ENCODE peak calls at places on chromosomes 4 and X, in seven cellular contexts. One of them, this sample, is unnamed.

GRCh38 chr4:138728566-138728965 is 287.0 kb upstream of the NOCT start:
- DNase-seq in mucosa of gallbladder: no peak
- DNase-seq in putamen: no peak
- DNase-seq in NCI-H526: no peak
- DNase-seq in activated CD8-positive, alpha-beta memory T cell treated with anti-CD3 and anti-CD28 coated beads for 1 hour: no peak
- DNase-seq in effector CD4-positive, alpha-beta T cell: no peak
- DNase-seq in spleen: no peak
- DNase-seq in this sample: no peak

GRCh38 chr4:80201326-80202151 is 4.2 kb downstream of the PRDM8 start:
- DNase-seq in mucosa of gallbladder: peak
- DNase-seq in putamen: no peak
- DNase-seq in NCI-H526: no peak
- DNase-seq in activated CD8-positive, alpha-beta memory T cell treated with anti-CD3 and anti-CD28 coated beads for 1 hour: peak
- DNase-seq in effector CD4-positive, alpha-beta T cell: peak
- DNase-seq in spleen: no peak
- DNase-seq in this sample: no peak

GRCh38 chr4:69092190-69092589 is 4.1 kb upstream of the UGT2B7 start:
- DNase-seq in mucosa of gallbladder: no peak
- DNase-seq in putamen: no peak
- DNase-seq in NCI-H526: no peak
- DNase-seq in activated CD8-positive, alpha-beta memory T cell treated with anti-CD3 and anti-CD28 coated beads for 1 hour: no peak
- DNase-seq in effector CD4-positive, alpha-beta T cell: no peak
- DNase-seq in spleen: no peak
- DNase-seq in this sample: no peak

GRCh38 chr4:105166066-105166465 is 19.4 kb downstream of the TET2 start:
- DNase-seq in mucosa of gallbladder: no peak
- DNase-seq in putamen: no peak
- DNase-seq in NCI-H526: no peak
- DNase-seq in activated CD8-positive, alpha-beta memory T cell treated with anti-CD3 and anti-CD28 coated beads for 1 hour: no peak
- DNase-seq in effector CD4-positive, alpha-beta T cell: no peak
- DNase-seq in spleen: no peak
- DNase-seq in this sample: no peak

GRCh38 chr4:139958738-139959096 is 195.3 kb downstream of the MAML3 start:
- DNase-seq in mucosa of gallbladder: no peak
- DNase-seq in putamen: peak
- DNase-seq in NCI-H526: no peak
- DNase-seq in activated CD8-positive, alpha-beta memory T cell treated with anti-CD3 and anti-CD28 coated beads for 1 hour: no peak
- DNase-seq in effector CD4-positive, alpha-beta T cell: no peak
- DNase-seq in spleen: no peak
- DNase-seq in this sample: no peak

GRCh38 chr4:47334597-47335185 is 128.8 kb downstream of the COMMD8 start:
- DNase-seq in mucosa of gallbladder: no peak
- DNase-seq in putamen: no peak
- DNase-seq in NCI-H526: no peak
- DNase-seq in activated CD8-positive, alpha-beta memory T cell treated with anti-CD3 and anti-CD28 coated beads for 1 hour: no peak
- DNase-seq in effector CD4-positive, alpha-beta T cell: no peak
- DNase-seq in spleen: no peak
- DNase-seq in this sample: no peak

GRCh38 chr4:148962539-148963290 is 520.5 kb upstream of the NR3C2 start:
- DNase-seq in mucosa of gallbladder: no peak
- DNase-seq in putamen: no peak
- DNase-seq in NCI-H526: no peak
- DNase-seq in activated CD8-positive, alpha-beta memory T cell treated with anti-CD3 and anti-CD28 coated beads for 1 hour: no peak
- DNase-seq in effector CD4-positive, alpha-beta T cell: no peak
- DNase-seq in spleen: no peak
- DNase-seq in this sample: no peak

GRCh38 chr4:140052050-140052449 is 101.9 kb downstream of the MAML3 start:
- DNase-seq in mucosa of gallbladder: peak
- DNase-seq in putamen: peak
- DNase-seq in NCI-H526: peak
- DNase-seq in activated CD8-positive, alpha-beta memory T cell treated with anti-CD3 and anti-CD28 coated beads for 1 hour: peak
- DNase-seq in effector CD4-positive, alpha-beta T cell: peak
- DNase-seq in spleen: no peak
- DNase-seq in this sample: peak

GRCh38 chr4:8305851-8306361 is 36.4 kb downstream of the HTRA3 start:
- DNase-seq in mucosa of gallbladder: no peak
- DNase-seq in putamen: no peak
- DNase-seq in NCI-H526: no peak
- DNase-seq in activated CD8-positive, alpha-beta memory T cell treated with anti-CD3 and anti-CD28 coated beads for 1 hour: no peak
- DNase-seq in effector CD4-positive, alpha-beta T cell: no peak
- DNase-seq in spleen: peak
- DNase-seq in this sample: peak

GRCh38 chr4:8835521-8836365 is 35.9 kb downstream of the HMX1 start:
- DNase-seq in mucosa of gallbladder: no peak
- DNase-seq in putamen: no peak
- DNase-seq in NCI-H526: no peak
- DNase-seq in activated CD8-positive, alpha-beta memory T cell treated with anti-CD3 and anti-CD28 coated beads for 1 hour: no peak
- DNase-seq in effector CD4-positive, alpha-beta T cell: no peak
- DNase-seq in spleen: no peak
- DNase-seq in this sample: peak

GRCh38 chrX:39974228-39974627 is 123.5 kb downstream of the BCOR start:
- DNase-seq in mucosa of gallbladder: no peak
- DNase-seq in putamen: no peak
- DNase-seq in NCI-H526: no peak
- DNase-seq in activated CD8-positive, alpha-beta memory T cell treated with anti-CD3 and anti-CD28 coated beads for 1 hour: no peak
- DNase-seq in effector CD4-positive, alpha-beta T cell: no peak
- DNase-seq in spleen: no peak
- DNase-seq in this sample: no peak

GRCh38 chrX:41108007-41108683 is 22.9 kb downstream of the USP9X start:
- DNase-seq in mucosa of gallbladder: no peak
- DNase-seq in putamen: no peak
- DNase-seq in NCI-H526: no peak
- DNase-seq in activated CD8-positive, alpha-beta memory T cell treated with anti-CD3 and anti-CD28 coated beads for 1 hour: no peak
- DNase-seq in effector CD4-positive, alpha-beta T cell: no peak
- DNase-seq in spleen: no peak
- DNase-seq in this sample: no peak

This sample was measured in upper lobe of right lung.